ENCODE peak calls at places on chromosomes 5 and 9, in four cellular contexts. One of them, this sample, is unnamed.

GRCh38 chr5:73448451-73449136 is at the start of gene FOXD1:
- DNase-seq in HepG2: peak; percentile 32
- DNase-seq in HCT116: peak; percentile 92
- DNase-seq in K562: peak; percentile 48
- DNase-seq in this sample: peak; percentile 86

GRCh38 chr5:137342764-137343163 is 156.4 kb downstream of the SPOCK1 start:
- DNase-seq in K562: no peak
- DNase-seq in HepG2: no peak
- DNase-seq in HCT116: no peak
- DNase-seq in this sample: no peak

GRCh38 chr9:35374910-35375309 is 115.0 kb upstream of the RUSC2 start:
- DNase-seq in HepG2: no peak
- DNase-seq in HCT116: no peak
- DNase-seq in K562: no peak
- DNase-seq in this sample: no peak

GRCh38 chr9:20551236-20551635 is 71.1 kb downstream of the MLLT3 start:
- DNase-seq in HCT116: no peak
- DNase-seq in HepG2: peak; percentile 24
- DNase-seq in K562: no peak
- DNase-seq in this sample: no peak

GRCh38 chr9:40911647-40912046 is 216.8 kb downstream of the FOXD4L6 start:
- DNase-seq in HCT116: no peak
- DNase-seq in K562: no peak
- DNase-seq in HepG2: no peak
- DNase-seq in this sample: no peak

GRCh38 chr5:172718527-172719114 is 52.4 kb downstream of the DUSP1 start:
- DNase-seq in K562: no peak
- DNase-seq in HepG2: no peak
- DNase-seq in HCT116: no peak
- DNase-seq in this sample: no peak

GRCh38 chr9:126862461-126862830 is 2.0 kb downstream of the ZBTB34 start:
- DNase-seq in K562: no peak
- DNase-seq in HepG2: no peak
- DNase-seq in HCT116: no peak
- DNase-seq in this sample: no peak

GRCh38 chr5:136064510-136064909 is 35.7 kb downstream of the TGFBI start:
- DNase-seq in HepG2: no peak
- DNase-seq in K562: peak; percentile 20
- DNase-seq in HCT116: no peak
- DNase-seq in this sample: no peak

GRCh38 chr5:176732736-176733585 is 77.4 kb upstream of the UNC5A start:
- DNase-seq in HCT116: no peak
- DNase-seq in HepG2: no peak
- DNase-seq in K562: no peak
- DNase-seq in this sample: no peak

GRCh38 chr5:149924481-149924880 is 20.1 kb downstream of the PDE6A start:
- DNase-seq in HCT116: no peak
- DNase-seq in HepG2: no peak
- DNase-seq in K562: no peak
- DNase-seq in this sample: no peak

GRCh38 chr5:59445741-59446140 is 447.8 kb downstream of the PDE4D start:
- DNase-seq in HepG2: no peak
- DNase-seq in HCT116: no peak
- DNase-seq in K562: no peak
- DNase-seq in this sample: no peak

GRCh38 chr5:6510973-6511372 is 62.3 kb downstream of the UBE2QL1 start:
- DNase-seq in HepG2: no peak
- DNase-seq in HCT116: no peak
- DNase-seq in K562: no peak
- DNase-seq in this sample: no peak

GRCh38 chr9:112969730-112970129 is 42.3 kb downstream of the ZNF883 start:
- DNase-seq in K562: no peak
- DNase-seq in HCT116: no peak
- DNase-seq in HepG2: no peak
- DNase-seq in this sample: no peak

GRCh38 chr9:71361357-71361756 is 239.9 kb upstream of the TRPM3 start:
- DNase-seq in HCT116: no peak
- DNase-seq in K562: no peak
- DNase-seq in HepG2: no peak
- DNase-seq in this sample: no peak

GRCh38 chr5:146337264-146337904 is 1.3 kb upstream of the POU4F3 start:
- DNase-seq in K562: no peak
- DNase-seq in HCT116: no peak
- DNase-seq in HepG2: no peak
- DNase-seq in this sample: no peak

GRCh38 chr5:180784497-180785097 is 18.0 kb downstream of the MGAT1 start:
- DNase-seq in K562: peak; percentile 54
- DNase-seq in HepG2: peak; percentile 70
- DNase-seq in HCT116: peak; percentile 68
- DNase-seq in this sample: peak; percentile 45

GRCh38 chr5:17087035-17087434 is 130.4 kb upstream of the BASP1 start:
- DNase-seq in HCT116: no peak
- DNase-seq in HepG2: no peak
- DNase-seq in K562: no peak
- DNase-seq in this sample: no peak

GRCh38 chr5:153974131-153974812 is 64.4 kb downstream of the FAM114A2 start:
- DNase-seq in K562: peak; percentile 40
- DNase-seq in HCT116: peak; percentile 18
- DNase-seq in HepG2: peak; percentile 25
- DNase-seq in this sample: peak; percentile 18

GRCh38 chr5:179801304-179802206 is 5.1 kb downstream of the MGAT4B start:
- DNase-seq in K562: peak; percentile 59
- DNase-seq in HepG2: peak; percentile 40
- DNase-seq in HCT116: no peak
- DNase-seq in this sample: no peak

GRCh38 chr9:89743576-89744254 is 138.9 kb downstream of the GADD45G start:
- DNase-seq in HepG2: no peak
- DNase-seq in K562: no peak
- DNase-seq in HCT116: no peak
- DNase-seq in this sample: no peak

GRCh38 chr5:95327211-95327610 is 42.3 kb upstream of the MCTP1 start:
- DNase-seq in HCT116: no peak
- DNase-seq in HepG2: no peak
- DNase-seq in K562: no peak
- DNase-seq in this sample: no peak

GRCh38 chr5:156475831-156476551 is 149.0 kb downstream of the SGCD start:
- DNase-seq in K562: no peak
- DNase-seq in HCT116: no peak
- DNase-seq in HepG2: no peak
- DNase-seq in this sample: no peak

GRCh38 chr5:35159370-35159742 is 70.9 kb downstream of the PRLR start:
- DNase-seq in K562: no peak
- DNase-seq in HepG2: peak; percentile 90
- DNase-seq in HCT116: no peak
- DNase-seq in this sample: no peak

GRCh38 chr5:148336704-148337435 is 1.5 kb downstream of the SPINK9 start:
- DNase-seq in HCT116: no peak
- DNase-seq in HepG2: no peak
- DNase-seq in K562: no peak
- DNase-seq in this sample: no peak
- TF ChIP-seq CTCF in HCT116: no peak
- TF ChIP-seq CTCF in HepG2: no peak
- TF ChIP-seq CTCF in K562: no peak
- TF ChIP-seq CTCF in this sample: no peak

GRCh38 chr5:168443533-168443932 is 42.7 kb upstream of the RARS1 start:
- DNase-seq in HCT116: no peak
- DNase-seq in HepG2: no peak
- DNase-seq in K562: no peak
- DNase-seq in this sample: no peak
- TF ChIP-seq TCF7L2 in HCT116: no peak
- TF ChIP-seq TCF7L2 in HepG2: no peak
- TF ChIP-seq TCF7L2 in K562: no peak
- TF ChIP-seq TCF7L2 in this sample: no peak

GRCh38 chr9:133420392-133420827 is 1.8 kb upstream of the ADAMTS13 start:
- DNase-seq in HepG2: no peak
- DNase-seq in HCT116: no peak
- DNase-seq in K562: no peak
- DNase-seq in this sample: no peak
- TF ChIP-seq SIN3A in HepG2: no peak
- TF ChIP-seq SIN3A in HCT116: no peak
- TF ChIP-seq SIN3A in K562: no peak
- TF ChIP-seq SIN3A in this sample: no peak

DNA sequence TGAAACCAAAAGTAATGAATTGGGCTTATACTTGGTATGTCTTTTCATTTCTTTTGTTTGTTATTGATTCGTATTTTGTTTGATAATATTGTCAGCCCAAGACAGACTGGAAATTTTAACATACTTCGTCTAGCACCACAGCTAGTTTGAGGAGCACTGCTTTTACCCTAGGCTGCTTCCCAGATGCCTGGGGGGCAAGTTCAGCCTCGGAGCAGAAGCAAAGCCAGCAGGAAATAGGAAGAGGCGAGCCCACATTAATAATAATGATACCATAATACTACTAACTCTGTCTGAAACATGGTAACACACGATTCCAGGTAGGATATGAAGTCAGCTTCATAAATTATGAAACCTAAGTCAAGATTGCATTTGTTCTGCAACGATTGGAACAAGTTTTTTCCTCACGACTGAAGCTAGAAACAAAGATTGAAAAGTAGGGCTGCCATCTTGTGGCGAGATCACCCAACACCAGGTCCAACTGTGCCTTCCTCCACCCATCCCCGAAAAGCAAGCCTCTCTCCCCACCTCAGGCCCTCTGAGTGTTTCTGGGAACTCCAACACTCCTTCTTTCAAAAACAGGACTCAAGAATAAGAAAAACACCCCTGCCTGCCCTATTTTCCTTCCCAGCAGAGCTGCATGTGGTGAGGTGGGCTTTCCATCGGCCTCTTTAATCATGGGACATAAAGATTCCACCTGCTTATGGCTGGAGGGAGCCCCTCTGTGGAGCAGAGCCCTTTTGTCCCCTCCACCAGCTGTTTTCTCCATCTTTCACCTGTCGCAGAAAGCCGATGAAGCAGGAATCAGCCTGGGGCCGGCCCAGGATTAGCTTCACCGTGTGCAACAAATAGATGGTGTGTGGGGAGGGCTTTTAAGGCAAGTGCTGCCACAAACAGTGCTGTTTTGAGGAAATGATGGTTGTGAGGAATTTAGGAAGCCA is 236.3 kb downstream of the CAAP1 start:
- DNase-seq in K562: peak; percentile 2
- DNase-seq in HCT116: peak; percentile 10
- DNase-seq in HepG2: peak; percentile 2
- DNase-seq in this sample: no peak
- TF ChIP-seq CTCF in K562: peak; percentile 42
- TF ChIP-seq CTCF in HCT116: peak; percentile 56
- TF ChIP-seq CTCF in HepG2: peak; percentile 39
- TF ChIP-seq CTCF in this sample: peak; percentile 44

GRCh38 chr5:174777545-174777944 is 53.2 kb downstream of the MSX2 start:
- DNase-seq in HCT116: no peak
- DNase-seq in K562: no peak
- DNase-seq in HepG2: no peak
- DNase-seq in this sample: no peak
- TF ChIP-seq TCF7L2 in HCT116: no peak
- TF ChIP-seq TCF7L2 in K562: no peak
- TF ChIP-seq TCF7L2 in HepG2: no peak
- TF ChIP-seq TCF7L2 in this sample: no peak